ENCODE peak calls at places on chromosomes 1 and 21, in ten cellular contexts. H is endothelial cell; W is CD4-positive, alpha-beta T cell; G is cardiac fibroblast; C is mucosa of gallbladder; J is fibroblast of the conjunctiva; U is BE2C; P is substantia nigra; L is brain microvascular endothelial cell; T is activated T-helper 1 cell treated with Interleukin-2 at 50 U/mL for 16 hours. O is an unnamed sample.

GRCh38 chr1:170537798-170538503 is 6.0 kb downstream of the GORAB start:
- DNase-seq in H (no peak), W (no peak), G (peak), C (no peak), J (no peak), U (no peak), P (no peak), L (peak), T (no peak), O (peak)

GRCh38 chr1:45922374-45922773 is 119.0 kb downstream of the MAST2 start:
- DNase-seq in H (no peak), W (no peak), G (no peak), C (no peak), J (no peak), U (no peak), P (no peak), L (no peak), T (no peak), O (no peak)

GRCh38 chr1:246782120-246782900 is 58.1 kb downstream of the SCCPDH start:
- DNase-seq in H (no peak), W (no peak), G (peak), C (no peak), J (peak), U (peak), P (no peak), L (peak), T (no peak), O (peak)

GRCh38 chr1:94246692-94247145 is 9.3 kb upstream of the ARHGAP29 start:
- DNase-seq in H (no peak), W (no peak), G (peak), C (no peak), J (no peak), U (no peak), P (no peak), L (no peak), T (no peak), O (no peak)

GRCh38 chr21:44918107-44918470 is 2.6 kb downstream of the ITGB2 start:
- DNase-seq in H (no peak), W (no peak), G (no peak), C (no peak), J (no peak), U (no peak), P (no peak), L (no peak), T (no peak), O (no peak)

GRCh38 chr1:68470388-68470970 is 20.7 kb upstream of the RPE65 start:
- DNase-seq in H (no peak), W (no peak), G (peak), C (no peak), J (peak), U (no peak), P (no peak), L (peak), T (no peak), O (peak)

GRCh38 chr1:187509091-187509490 is 680.3 kb downstream of the PLA2G4A start:
- DNase-seq in H (no peak), W (no peak), G (peak), C (no peak), J (no peak), U (no peak), P (no peak), L (no peak), T (no peak), O (no peak)

GRCh38 chr21:45990049-45990711 is 8.6 kb downstream of the COL6A1 start:
- DNase-seq in H (peak), W (peak), G (no peak), C (no peak), J (no peak), U (peak), P (no peak), L (no peak), T (no peak), O (no peak)

GRCh38 chr21:40095477-40095876 is 228.2 kb downstream of the PCP4 start:
- DNase-seq in H (no peak), W (no peak), G (no peak), C (no peak), J (no peak), U (no peak), P (no peak), L (no peak), T (no peak), O (no peak)

GRCh38 chr1:95263400-95263799 is 29.4 kb downstream of the RWDD3 start:
- DNase-seq in H (no peak), W (no peak), G (no peak), C (no peak), J (no peak), U (no peak), P (no peak), L (no peak), T (no peak), O (no peak)

GRCh38 chr1:10733967-10734366 is 62.5 kb downstream of the CASZ1 start:
- DNase-seq in H (no peak), W (no peak), G (no peak), C (no peak), J (no peak), U (no peak), P (no peak), L (no peak), T (no peak), O (no peak)

GRCh38 chr21:44982558-44983244 is 42.9 kb downstream of the SLX9 start:
- DNase-seq in H (no peak), W (no peak), G (peak), C (no peak), J (no peak), U (peak), P (no peak), L (peak), T (no peak), O (no peak)

GRCh38 chr21:43188181-43188580 is 19.4 kb downstream of the CRYAA start:
- DNase-seq in H (no peak), W (no peak), G (no peak), C (no peak), J (no peak), U (no peak), P (no peak), L (no peak), T (no peak), O (no peak)

GRCh38 chr1:117607471-117607870 is 1.6 kb downstream of the TENT5C start:
- DNase-seq in H (no peak), W (peak), G (peak), C (peak), J (no peak), U (no peak), P (no peak), L (no peak), T (peak), O (no peak)

GRCh38 chr1:40140211-40140709 is 20.9 kb upstream of the RLF start:
- DNase-seq in H (no peak), W (no peak), G (peak), C (no peak), J (no peak), U (no peak), P (no peak), L (peak), T (no peak), O (no peak)

GRCh38 chr1:45410850-45411509 is 70.7 kb upstream of the MUTYH start:
- DNase-seq in H (no peak), W (no peak), G (peak), C (no peak), J (no peak), U (no peak), P (no peak), L (no peak), T (no peak), O (peak)

GRCh38 chr1:173856014-173856413 is 11.8 kb downstream of the GAS5 start:
- DNase-seq in H (no peak), W (no peak), G (no peak), C (no peak), J (no peak), U (no peak), P (no peak), L (no peak), T (no peak), O (no peak)

GRCh38 chr1:157496121-157496526 is 56.2 kb downstream of the FCRL5 start:
- DNase-seq in H (peak), W (no peak), G (peak), C (peak), J (peak), U (peak), P (no peak), L (peak), T (no peak), O (peak)

GRCh38 chr1:180237850-180238476 is 7.9 kb downstream of the LHX4 start:
- DNase-seq in H (no peak), W (no peak), G (no peak), C (no peak), J (no peak), U (no peak), P (no peak), L (no peak), T (no peak), O (no peak)

GRCh38 chr1:32334864-32335618 is 992 bp downstream of the MARCKSL1 start:
- DNase-seq in H (peak), W (peak), G (peak), C (no peak), J (no peak), U (peak), P (peak), L (no peak), T (peak), O (no peak)

GRCh38 chr1:151978910-151979309 is 14.7 kb downstream of the S100A10 start:
- DNase-seq in H (no peak), W (no peak), G (no peak), C (no peak), J (no peak), U (no peak), P (no peak), L (no peak), T (no peak), O (no peak)

GRCh38 chr1:226973898-226974543 is 33.9 kb downstream of the COQ8A start:
- DNase-seq in H (no peak), W (no peak), G (peak), C (peak), J (peak), U (no peak), P (no peak), L (no peak), T (no peak), O (peak)

GRCh38 chr1:218135358-218135757 is 149.7 kb upstream of the RRP15 start:
- DNase-seq in H (no peak), W (no peak), G (no peak), C (no peak), J (no peak), U (no peak), P (no peak), L (no peak), T (no peak), O (no peak)

GRCh38 chr1:100597069-100597741 is 59.3 kb downstream of the GPR88 start:
- DNase-seq in H (no peak), W (no peak), G (peak), C (no peak), J (no peak), U (no peak), P (no peak), L (peak), T (no peak), O (peak)

GRCh38 chr1:213274140-213274539 is 223.1 kb downstream of the RPS6KC1 start:
- DNase-seq in H (no peak), W (no peak), G (no peak), C (no peak), J (no peak), U (no peak), P (no peak), L (no peak), T (no peak), O (no peak)

GRCh38 chr1:77370161-77370560 is 88.3 kb downstream of the AK5 start:
- DNase-seq in H (no peak), W (no peak), G (no peak), C (no peak), J (no peak), U (no peak), P (no peak), L (no peak), T (no peak), O (no peak)

GRCh38 chr1:118158918-118159317 is 26.1 kb downstream of the SPAG17 start:
- DNase-seq in H (no peak), W (no peak), G (peak), C (no peak), J (peak), U (no peak), P (no peak), L (peak), T (no peak), O (peak)

GRCh38 chr1:168719306-168720111 is 9.5 kb downstream of the DPT start:
- DNase-seq in H (no peak), W (no peak), G (no peak), C (no peak), J (no peak), U (no peak), P (no peak), L (no peak), T (no peak), O (peak)

GRCh38 chr1:30258471-30258870 is 464.9 kb downstream of the MATN1 start:
- DNase-seq in H (no peak), W (no peak), G (no peak), C (no peak), J (no peak), U (no peak), P (no peak), L (no peak), T (no peak), O (no peak)

GRCh38 chr1:51642739-51643142 is 25.8 kb downstream of the OSBPL9 start:
- DNase-seq in H (no peak), W (no peak), G (peak), C (peak), J (peak), U (no peak), P (no peak), L (peak), T (no peak), O (peak)

GRCh38 chr1:98388431-98388830 is 273.1 kb upstream of the SNX7 start:
- DNase-seq in H (no peak), W (no peak), G (peak), C (peak), J (peak), U (no peak), P (no peak), L (peak), T (no peak), O (peak)

GRCh38 chr1:35885961-35886558 is 3.1 kb downstream of the AGO1 start:
- DNase-seq in H (peak), W (no peak), G (peak), C (no peak), J (no peak), U (no peak), P (no peak), L (no peak), T (no peak), O (no peak)

GRCh38 chr1:201170533-201171062 is 16.3 kb upstream of the TMEM9 start:
- DNase-seq in H (peak), W (peak), G (peak), C (peak), J (peak), U (peak), P (peak), L (peak), T (peak), O (peak)

GRCh38 chr1:171699526-171699925 is 42.3 kb downstream of the VAMP4 start:
- DNase-seq in H (no peak), W (no peak), G (no peak), C (no peak), J (no peak), U (no peak), P (no peak), L (no peak), T (no peak), O (no peak)

GRCh38 chr1:236009857-236010256 is 55.0 kb downstream of the NID1 start:
- DNase-seq in H (no peak), W (no peak), G (peak), C (no peak), J (peak), U (no peak), P (no peak), L (peak), T (no peak), O (peak)

GRCh38 chr21:28220670-28221069 is 772.0 kb downstream of the LTN1 start:
- DNase-seq in H (no peak), W (no peak), G (peak), C (no peak), J (no peak), U (no peak), P (no peak), L (no peak), T (no peak), O (peak)

GRCh38 chr1:67407498-67407897 is 22.7 kb downstream of the SERBP1 start:
- DNase-seq in H (no peak), W (no peak), G (peak), C (no peak), J (no peak), U (no peak), P (no peak), L (no peak), T (no peak), O (no peak)